ENCODE peak calls at places on chromosomes 2 and 18, in four cellular contexts. W is HepG2, Q is K562, N is H1. L is an unnamed sample.

GRCh38 chr2:239610457-239611221 is 209.8 kb upstream of the HDAC4 start:
- DNase-seq in Q (no peak), N (no peak), W (no peak), L (no peak)

GRCh38 chr2:74922592-74923227 is 35.7 kb upstream of the POLE4 start:
- DNase-seq in W (no peak), Q (no peak), N (no peak), L (no peak)

GRCh38 chr2:162113771-162114168 is 38.3 kb downstream of the GCG start:
- DNase-seq in Q (no peak), W (peak; percentile 85), N (no peak), L (no peak)

GRCh38 chr18:66949419-66949818 is 345.5 kb upstream of the CDH19 start:
- DNase-seq in Q (no peak), W (no peak), N (no peak), L (no peak)

GRCh38 chr2:7057865-7058400 is 140.7 kb downstream of the RNF144A start:
- DNase-seq in Q (no peak), N (no peak), W (no peak), L (no peak)

GRCh38 chr18:446941-447560 is 53.5 kb downstream of the COLEC12 start:
- DNase-seq in W (no peak), Q (no peak), N (no peak), L (no peak)

GRCh38 chr2:223815186-223815883 is 22.0 kb downstream of the AP1S3 start:
- DNase-seq in Q (no peak), W (peak; percentile 58), N (no peak), L (peak; percentile 74)

GRCh38 chr2:26605195-26605968 is 35.8 kb downstream of the CIB4 start:
- DNase-seq in N (peak; percentile 36), Q (peak; percentile 69), W (peak; percentile 60), L (peak; percentile 78)

GRCh38 chr2:41926614-41927580 is 120.9 kb upstream of the PKDCC start:
- DNase-seq in W (no peak), Q (no peak), N (no peak), L (no peak)

DNA sequence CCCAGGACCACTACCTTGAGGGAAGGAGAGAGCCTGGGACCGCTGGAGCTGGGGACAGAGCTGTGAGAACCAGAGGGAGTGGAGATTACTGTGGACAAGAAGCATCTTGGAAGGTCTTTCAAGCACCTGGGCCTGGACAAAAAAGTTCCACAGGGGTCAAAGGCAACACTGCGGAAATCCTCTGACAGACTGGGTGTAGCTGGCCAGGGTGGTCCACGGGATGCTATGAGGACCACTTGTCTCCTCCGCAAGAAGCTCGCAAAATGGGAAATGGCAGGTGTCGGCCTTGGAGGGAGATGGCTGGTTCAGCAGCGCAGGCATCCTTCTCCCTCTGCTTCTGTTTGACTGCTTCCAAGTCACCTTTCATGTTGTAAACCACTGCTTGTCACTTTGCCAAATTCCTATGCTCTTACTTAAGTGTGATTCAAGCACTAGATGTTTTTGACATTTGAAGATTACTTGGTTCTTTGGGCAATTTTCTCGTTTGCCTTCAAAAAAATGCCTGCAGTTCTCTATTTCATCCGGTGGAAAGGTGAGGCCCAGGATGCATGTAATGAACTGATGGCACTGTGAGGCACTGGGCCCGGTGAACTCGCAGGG is 27.7 kb downstream of the KLHL29 start:
- DNase-seq in Q (no peak), N (no peak), W (no peak), L (no peak)
- TF ChIP-seq RFX5 in Q (no peak), N (no peak), W (no peak), L (no peak)

GRCh38 chr18:57951999-57952774 is 91.8 kb upstream of the NEDD4L start:
- DNase-seq in N (no peak), W (no peak), Q (no peak), L (no peak)
- TF ChIP-seq HDAC2 in N (no peak), W (no peak), Q (no peak), L (no peak)

DNA sequence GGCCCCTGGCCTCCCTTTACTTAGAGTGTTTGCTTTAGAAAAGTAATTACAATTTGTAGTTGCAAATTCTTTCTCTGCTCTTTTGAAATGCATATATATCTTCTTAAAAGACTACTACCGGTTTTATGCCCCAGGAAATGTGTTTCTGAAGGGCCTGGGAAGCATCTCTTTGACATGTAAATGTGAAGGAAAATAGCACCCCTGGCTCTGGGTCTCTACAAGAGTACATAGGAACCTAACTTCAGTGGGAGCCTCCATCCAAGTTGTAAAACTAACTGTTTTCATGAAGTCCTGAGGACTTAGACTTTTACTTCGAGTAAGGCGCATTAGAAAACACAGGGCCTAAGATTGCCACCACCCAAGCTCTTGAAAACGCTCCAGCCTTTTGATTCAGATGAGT is 99.4 kb downstream of the CBLN2 start:
- DNase-seq in Q (no peak), N (peak; percentile 13), W (no peak), L (no peak)
- TF ChIP-seq RNF2 in Q (no peak), N (no peak), W (no peak), L (no peak)

GRCh38 chr2:224927011-224927410 is 115.3 kb downstream of the DOCK10 start:
- DNase-seq in W (no peak), Q (no peak), N (no peak), L (no peak)

GRCh38 chr2:224925822-224926124 is 116.5 kb downstream of the DOCK10 start:
- DNase-seq in Q (no peak), N (no peak), W (no peak), L (no peak)

GRCh38 chr2:224922142-224922727 is 120.0 kb downstream of the DOCK10 start:
- DNase-seq in W (no peak), N (no peak), Q (no peak), L (no peak)

GRCh38 chr2:224927671-224928173 is 114.5 kb downstream of the DOCK10 start:
- DNase-seq in N (no peak), W (no peak), Q (no peak), L (peak; percentile 42)

DNA sequence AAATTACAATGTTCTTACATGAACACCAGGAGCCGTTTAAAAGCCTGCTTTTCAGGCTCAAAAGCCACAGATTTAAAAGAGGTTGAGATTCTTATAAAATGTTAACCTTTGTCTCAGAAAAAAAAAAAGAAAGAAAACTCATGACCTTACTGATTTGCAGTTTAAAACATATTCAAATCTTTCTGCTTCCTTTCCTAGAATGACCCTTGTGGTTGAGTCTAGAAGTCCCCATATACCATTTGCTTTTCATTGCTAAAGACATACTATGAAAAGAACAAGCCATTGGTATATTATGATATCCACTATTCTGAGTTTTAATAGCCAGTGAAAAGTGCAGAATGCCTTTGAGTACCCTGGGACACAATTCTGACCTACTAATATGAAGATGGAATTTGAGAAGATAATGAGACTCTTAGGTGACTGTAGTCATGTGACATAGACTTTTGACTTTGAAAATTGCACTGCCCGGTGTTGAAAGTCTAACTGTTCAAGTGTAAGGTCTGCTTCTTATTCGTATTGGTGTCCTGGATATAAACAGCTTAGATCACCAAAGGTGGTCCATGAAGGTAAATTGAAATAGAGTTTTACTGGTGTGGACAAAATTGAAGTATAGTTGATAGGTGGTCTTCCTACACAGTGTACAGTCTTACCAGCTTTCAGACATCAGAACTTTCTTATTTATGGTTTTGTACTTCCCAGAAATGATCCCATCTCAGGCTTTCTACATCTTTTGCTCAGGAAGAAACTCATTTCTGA is 117.0 kb downstream of the DOCK10 start:
- DNase-seq in N (no peak), Q (no peak), W (no peak), L (no peak)
- TF ChIP-seq RFX5 in N (no peak), Q (no peak), W (no peak), L (no peak)

DNA sequence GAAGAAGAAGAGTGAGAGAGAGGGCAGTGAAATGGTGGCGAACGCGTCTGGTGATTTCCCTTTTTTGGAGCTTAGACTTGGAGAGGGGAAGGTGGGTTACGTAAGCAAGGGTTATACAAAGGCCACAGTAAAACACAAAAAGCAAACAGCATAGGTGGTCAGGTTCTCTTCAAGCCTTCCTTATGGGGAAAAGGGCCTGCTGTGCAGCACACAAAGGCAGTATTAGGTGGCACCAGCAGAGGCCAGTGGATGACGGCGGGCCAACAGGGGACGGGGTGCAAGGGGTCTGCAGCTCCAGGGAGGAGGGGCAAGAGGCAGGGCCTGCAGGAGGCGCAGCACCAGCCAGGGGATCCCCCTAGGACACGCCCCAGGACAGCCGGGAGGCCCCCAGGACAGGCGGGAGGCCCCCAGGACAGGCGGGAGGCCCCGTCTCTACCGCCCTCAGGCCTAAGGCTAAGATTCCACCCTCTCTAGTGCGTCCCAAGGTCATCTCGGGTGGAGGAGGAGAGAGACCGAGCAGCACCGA is 32.6 kb upstream of the NPC1 start:
- DNase-seq in N (peak; percentile 82), Q (no peak), W (peak; percentile 65), L (no peak)
- TF ChIP-seq HDAC2 in N (peak; percentile 73), Q (no peak), W (peak; percentile 40), L (no peak)